ENCODE peak calls at places on chromosomes 11 and 22, in eight cellular contexts. P, W, S, Z, U, E, M and Q are unnamed samples.

GRCh38 chr11:11313902-11314692 is 39.0 kb downstream of the CSNK2A3 start:
- DNase-seq in P (no peak), W (no peak), S (no peak), Z (no peak), U (no peak), E (peak), M (no peak), Q (no peak)

GRCh38 chr11:74870485-74870884 is 78.4 kb downstream of the XRRA1 start:
- DNase-seq in P (no peak), W (peak), S (no peak), Z (no peak), U (peak), E (no peak), M (no peak), Q (no peak)

GRCh38 chr22:24707477-24707816 is 67.1 kb downstream of the PIWIL3 start:
- DNase-seq in P (no peak), W (no peak), S (no peak), Z (no peak), U (no peak), E (no peak), M (no peak), Q (no peak)

GRCh38 chr22:29255064-29255621 is 12.6 kb downstream of the RHBDD3 start:
- DNase-seq in P (no peak), W (no peak), S (no peak), Z (no peak), U (no peak), E (no peak), M (no peak), Q (no peak)

GRCh38 chr22:17786435-17787158 is 12.3 kb upstream of the BID start:
- DNase-seq in P (peak), W (no peak), S (no peak), Z (peak), U (peak), E (peak), M (peak), Q (peak)

GRCh38 chr11:110710520-110711381 is 1.5 kb downstream of the ARHGAP20 start:
- DNase-seq in P (peak), W (no peak), S (peak), Z (peak), U (peak), E (peak), M (peak), Q (peak)

GRCh38 chr11:3162410-3163240 is 2.5 kb downstream of the OSBPL5 start:
- DNase-seq in P (no peak), W (no peak), S (peak), Z (no peak), U (no peak), E (no peak), M (no peak), Q (no peak)

GRCh38 chr22:42945736-42946135 is 69.2 kb downstream of the PACSIN2 start:
- DNase-seq in P (no peak), W (no peak), S (no peak), Z (no peak), U (no peak), E (no peak), M (no peak), Q (no peak)

GRCh38 chr11:20131744-20132666 is 28.3 kb downstream of the DBX1 start:
- DNase-seq in P (peak), W (peak), S (peak), Z (peak), U (peak), E (peak), M (peak), Q (peak)

GRCh38 chr11:92946707-92947106 is 22.7 kb upstream of the MTNR1B start:
- DNase-seq in P (no peak), W (no peak), S (no peak), Z (no peak), U (no peak), E (no peak), M (no peak), Q (no peak)

GRCh38 chr11:3215346-3216026 is 3.1 kb downstream of the MRGPRG start:
- DNase-seq in P (no peak), W (no peak), S (peak), Z (peak), U (no peak), E (no peak), M (no peak), Q (peak)

GRCh38 chr22:44587004-44587793 is 89.2 kb upstream of the RTL6 start:
- DNase-seq in P (no peak), W (no peak), S (peak), Z (peak), U (no peak), E (no peak), M (no peak), Q (peak)

GRCh38 chr11:92492372-92492771 is 267.8 kb downstream of the FAT3 start:
- DNase-seq in P (no peak), W (no peak), S (no peak), Z (no peak), U (no peak), E (no peak), M (no peak), Q (no peak)

GRCh38 chr11:116613201-116613910 is 159.4 kb downstream of the BUD13 start:
- DNase-seq in P (no peak), W (no peak), S (no peak), Z (no peak), U (no peak), E (no peak), M (peak), Q (peak)

GRCh38 chr11:134261626-134262488 is 8.5 kb downstream of the ACAD8 start:
- DNase-seq in P (no peak), W (no peak), S (no peak), Z (no peak), U (peak), E (no peak), M (no peak), Q (no peak)

GRCh38 chr11:18100926-18101656 is 4.8 kb downstream of the SAAL1 start:
- DNase-seq in P (no peak), W (no peak), S (no peak), Z (no peak), U (no peak), E (no peak), M (no peak), Q (no peak)

GRCh38 chr11:18106688-18107087 is 806 bp upstream of the SAAL1 start:
- DNase-seq in P (no peak), W (no peak), S (no peak), Z (no peak), U (peak), E (no peak), M (no peak), Q (no peak)

GRCh38 chr11:18105086-18105801 is 638 bp downstream of the SAAL1 start:
- DNase-seq in P (no peak), W (no peak), S (no peak), Z (no peak), U (no peak), E (no peak), M (no peak), Q (no peak)

GRCh38 chr11:18108254-18108653 is 2.4 kb upstream of the SAAL1 start:
- DNase-seq in P (no peak), W (no peak), S (no peak), Z (no peak), U (no peak), E (no peak), M (no peak), Q (no peak)

GRCh38 chr11:18105802-18106574 is at the start of gene SAAL1:
- DNase-seq in P (peak), W (peak), S (peak), Z (peak), U (peak), E (peak), M (peak), Q (peak)
- TF ChIP-seq POLR2A in P (no peak), W (peak), S (no peak), Z (peak), U (peak), E (peak), M (no peak), Q (peak)

GRCh38 chr11:123560001-123560400 is 94.4 kb downstream of the SCN3B start:
- DNase-seq in P (no peak), W (no peak), S (no peak), Z (peak), U (no peak), E (peak), M (peak), Q (peak)
- TF ChIP-seq POLR2A in P (no peak), W (no peak), S (no peak), Z (no peak), U (no peak), E (peak), M (no peak), Q (no peak)

DNA sequence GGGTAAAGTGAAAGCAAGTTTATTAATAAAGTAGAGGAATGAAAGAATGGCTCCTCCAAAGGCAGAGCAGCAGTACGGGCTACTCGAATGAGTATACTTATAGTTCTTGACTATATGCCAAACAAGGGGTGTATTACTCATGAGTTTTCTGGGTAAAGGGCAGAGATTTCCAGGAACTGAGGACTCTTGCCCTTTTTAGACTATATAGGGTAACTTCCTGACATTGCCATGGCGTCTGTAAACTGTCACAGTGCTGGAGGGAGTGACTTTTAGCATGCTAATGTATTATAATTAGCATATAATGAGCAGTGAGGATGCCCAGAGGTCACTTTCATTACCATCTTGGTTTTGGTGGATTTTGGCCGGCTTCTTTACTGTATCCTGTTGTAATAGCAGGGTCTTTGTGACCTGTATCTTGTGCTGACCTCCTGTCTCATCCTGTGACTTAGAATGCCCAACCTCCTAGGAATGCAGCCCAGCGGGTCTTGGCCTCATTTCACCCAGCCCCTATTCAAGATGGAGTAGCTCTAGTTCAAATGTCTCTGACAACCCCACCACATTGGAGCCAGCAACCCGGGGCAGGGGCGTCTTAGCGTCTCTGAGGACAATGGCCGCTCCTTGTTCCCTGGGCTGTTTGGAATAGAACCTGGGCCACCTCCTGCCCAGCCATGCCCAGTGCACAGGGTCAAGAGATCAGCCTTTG is 34.9 kb upstream of the CD82 start:
- DNase-seq in P (no peak), W (no peak), S (no peak), Z (no peak), U (no peak), E (no peak), M (no peak), Q (no peak)
- TF ChIP-seq POLR2A in P (no peak), W (no peak), S (no peak), Z (no peak), U (no peak), E (no peak), M (no peak), Q (no peak)

GRCh38 chr22:35065183-35065582 is 775 bp upstream of the ISX start:
- DNase-seq in P (no peak), W (no peak), S (no peak), Z (no peak), U (no peak), E (no peak), M (no peak), Q (no peak)

GRCh38 chr22:35066768-35067167 is 810 bp downstream of the ISX start:
- DNase-seq in P (no peak), W (no peak), S (no peak), Z (no peak), U (no peak), E (no peak), M (no peak), Q (no peak)

GRCh38 chr22:35070451-35071093 is 4.6 kb downstream of the ISX start:
- DNase-seq in P (no peak), W (no peak), S (no peak), Z (no peak), U (no peak), E (no peak), M (no peak), Q (no peak)

GRCh38 chr22:35064664-35065063 is 1.3 kb upstream of the ISX start:
- DNase-seq in P (no peak), W (peak), S (no peak), Z (no peak), U (no peak), E (no peak), M (no peak), Q (no peak)

GRCh38 chr22:35065796-35066218 is at the start of gene ISX:
- DNase-seq in P (no peak), W (no peak), S (no peak), Z (no peak), U (no peak), E (no peak), M (no peak), Q (no peak)
- TF ChIP-seq POLR2A in P (no peak), W (no peak), S (no peak), Z (no peak), U (no peak), E (no peak), M (no peak), Q (no peak)

DNA sequence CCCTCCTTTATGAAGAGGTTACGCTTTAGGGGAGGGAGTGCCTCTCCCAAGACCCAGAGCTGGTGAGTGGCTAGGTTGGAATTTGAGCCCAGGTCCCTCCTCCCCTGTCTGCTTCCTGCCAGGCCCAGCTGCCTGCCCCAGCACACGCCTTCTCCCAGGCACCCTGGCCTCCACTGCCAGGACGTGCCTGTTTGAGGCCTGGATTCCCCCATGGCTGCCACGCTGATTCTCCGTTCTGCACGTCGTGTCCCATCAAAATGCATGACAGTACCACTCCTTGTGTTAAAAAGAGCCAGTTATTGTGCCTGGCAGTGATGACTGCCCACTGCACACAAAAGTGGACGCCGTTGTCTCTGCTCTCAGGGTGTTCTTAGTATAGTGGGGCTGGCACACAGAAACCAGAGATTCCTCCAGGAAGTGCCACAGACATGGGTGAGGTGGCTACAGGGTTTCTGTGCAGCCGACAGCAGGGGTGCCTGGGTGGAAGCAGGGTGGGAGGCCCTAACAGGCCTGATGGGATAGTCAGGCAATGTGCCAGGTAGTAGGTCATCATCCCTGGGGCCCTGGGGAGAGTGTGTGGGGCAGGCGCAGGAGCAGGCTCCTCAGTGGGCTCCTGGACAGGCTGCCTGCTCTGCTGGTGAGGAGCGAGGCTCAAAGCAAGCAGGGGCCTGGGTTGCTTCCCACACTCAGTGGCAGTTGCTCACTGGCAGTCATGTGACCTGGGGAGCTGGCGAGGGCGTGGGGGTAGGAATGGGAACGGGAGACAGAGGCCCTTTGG is 24.2 kb downstream of the MED15 start:
- DNase-seq in P (no peak), W (peak), S (no peak), Z (peak), U (peak), E (peak), M (peak), Q (peak)
- TF ChIP-seq POLR2A in P (no peak), W (peak), S (no peak), Z (no peak), U (no peak), E (no peak), M (no peak), Q (no peak)

DNA sequence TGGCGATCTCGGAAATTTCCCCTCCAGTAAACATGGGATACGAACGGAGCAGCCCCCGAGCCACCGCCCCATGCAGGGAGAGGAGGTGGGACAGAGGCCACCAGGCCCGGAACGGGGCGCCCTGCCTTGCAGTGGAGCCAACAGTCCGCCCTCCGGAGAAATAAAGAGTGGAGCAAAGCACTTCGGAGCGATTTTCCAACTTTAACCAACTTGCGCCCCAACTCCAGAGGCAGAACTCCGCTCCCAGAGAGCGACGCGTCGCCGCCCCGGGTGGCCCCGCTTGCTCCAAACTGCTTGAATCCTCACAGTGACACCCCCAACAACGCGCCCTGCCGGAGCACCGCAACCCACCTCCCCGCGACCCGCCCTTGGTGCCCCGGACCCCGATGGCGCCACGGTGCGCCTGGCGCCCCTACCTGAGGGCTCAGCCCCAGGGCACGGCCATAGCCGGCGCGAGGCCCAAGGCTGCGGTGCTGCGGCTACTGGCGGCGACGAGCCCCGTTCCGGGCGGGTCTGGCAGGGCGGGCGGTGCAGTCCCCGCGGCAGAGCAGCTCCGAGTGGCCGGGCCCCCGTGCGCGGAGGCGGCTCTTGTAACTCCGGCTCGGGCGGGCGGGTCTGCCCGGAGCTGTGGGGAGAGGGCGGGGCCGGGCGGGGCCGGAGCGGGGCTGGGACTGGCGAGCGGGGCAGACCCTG is at the start of gene AHNAK:
- DNase-seq in P (peak), W (peak), S (peak), Z (peak), U (peak), E (peak), M (peak), Q (peak)
- TF ChIP-seq POLR2A in P (peak), W (peak), S (peak), Z (peak), U (peak), E (peak), M (no peak), Q (peak)

GRCh38 chr22:36377022-36377631 is 10.6 kb downstream of the MYH9 start:
- DNase-seq in P (no peak), W (no peak), S (no peak), Z (no peak), U (no peak), E (no peak), M (no peak), Q (no peak)

GRCh38 chr22:36378080-36378788 is 9.5 kb downstream of the MYH9 start:
- DNase-seq in P (no peak), W (no peak), S (no peak), Z (no peak), U (no peak), E (no peak), M (no peak), Q (no peak)

GRCh38 chr22:36383110-36383581 is 4.6 kb downstream of the MYH9 start:
- DNase-seq in P (no peak), W (no peak), S (peak), Z (no peak), U (peak), E (no peak), M (peak), Q (no peak)

GRCh38 chr22:36381513-36382079 is 6.2 kb downstream of the MYH9 start:
- DNase-seq in P (no peak), W (no peak), S (no peak), Z (no peak), U (no peak), E (no peak), M (no peak), Q (no peak)

GRCh38 chr22:36379593-36380361 is 8.0 kb downstream of the MYH9 start:
- DNase-seq in P (no peak), W (no peak), S (peak), Z (no peak), U (no peak), E (no peak), M (no peak), Q (no peak)
- TF ChIP-seq POLR2A in P (no peak), W (no peak), S (no peak), Z (no peak), U (no peak), E (no peak), M (no peak), Q (no peak)